ENCODE peak calls at places on chromosomes 11 and 22, in five cellular contexts. One of them, this sample, is unnamed.

GRCh38 chr11:12997168-12997567 is 11.9 kb upstream of the RASSF10 start:
- DNase-seq in osteocyte: no peak
- DNase-seq in heart right ventricle: no peak
- DNase-seq in GM23338: no peak
- DNase-seq in neural progenitor cell: no peak
- DNase-seq in this sample: no peak

GRCh38 chr11:44268073-44268806 is 41.7 kb downstream of the ALX4 start:
- DNase-seq in neural progenitor cell: no peak
- DNase-seq in osteocyte: no peak
- DNase-seq in heart right ventricle: no peak
- DNase-seq in GM23338: no peak
- DNase-seq in this sample: no peak

GRCh38 chr11:67673902-67674301 is 521 bp downstream of the ALDH3B2 start:
- DNase-seq in neural progenitor cell: no peak
- DNase-seq in GM23338: no peak
- DNase-seq in osteocyte: no peak
- DNase-seq in heart right ventricle: no peak
- DNase-seq in this sample: no peak

GRCh38 chr11:103441021-103441420 is 331.8 kb downstream of the DYNC2H1 start:
- DNase-seq in GM23338: peak; percentile 39
- DNase-seq in neural progenitor cell: no peak
- DNase-seq in osteocyte: no peak
- DNase-seq in heart right ventricle: no peak
- DNase-seq in this sample: no peak

GRCh38 chr11:62922189-62922589 is 1.0 kb upstream of the CHRM1 start:
- DNase-seq in heart right ventricle: no peak
- DNase-seq in neural progenitor cell: no peak
- DNase-seq in GM23338: no peak
- DNase-seq in osteocyte: no peak
- DNase-seq in this sample: no peak

GRCh38 chr11:114183041-114183511 is 113.1 kb upstream of the NNMT start:
- DNase-seq in heart right ventricle: no peak
- DNase-seq in neural progenitor cell: no peak
- DNase-seq in osteocyte: no peak
- DNase-seq in GM23338: no peak
- DNase-seq in this sample: no peak

GRCh38 chr22:35592418-35592967 is 24.6 kb downstream of the MB start:
- DNase-seq in GM23338: no peak
- DNase-seq in heart right ventricle: no peak
- DNase-seq in neural progenitor cell: no peak
- DNase-seq in osteocyte: no peak
- DNase-seq in this sample: peak; percentile 71

GRCh38 chr11:134485316-134485715 is 73.3 kb upstream of the B3GAT1 start:
- DNase-seq in osteocyte: no peak
- DNase-seq in heart right ventricle: no peak
- DNase-seq in GM23338: no peak
- DNase-seq in neural progenitor cell: no peak
- DNase-seq in this sample: no peak

GRCh38 chr11:100576044-100577021 is 110.8 kb upstream of the ARHGAP42 start:
- DNase-seq in heart right ventricle: peak; percentile 22
- DNase-seq in osteocyte: no peak
- DNase-seq in neural progenitor cell: peak; percentile 64
- DNase-seq in GM23338: peak; percentile 76
- DNase-seq in this sample: no peak

GRCh38 chr11:65376138-65376713 is 6.2 kb downstream of the SLC25A45 start:
- DNase-seq in heart right ventricle: no peak
- DNase-seq in osteocyte: no peak
- DNase-seq in GM23338: no peak
- DNase-seq in neural progenitor cell: no peak
- DNase-seq in this sample: no peak

GRCh38 chr11:129368889-129369672 is 6.6 kb upstream of the BARX2 start:
- DNase-seq in osteocyte: no peak
- DNase-seq in heart right ventricle: no peak
- DNase-seq in GM23338: no peak
- DNase-seq in neural progenitor cell: no peak
- DNase-seq in this sample: no peak

GRCh38 chr22:19663286-19663815 is 51.0 kb upstream of the SEPTIN5 start:
- DNase-seq in heart right ventricle: peak; percentile 69
- DNase-seq in GM23338: no peak
- DNase-seq in osteocyte: peak; percentile 92
- DNase-seq in neural progenitor cell: no peak
- DNase-seq in this sample: no peak

GRCh38 chr22:41873391-41873790 is 40.5 kb downstream of the SREBF2 start:
- DNase-seq in heart right ventricle: no peak
- DNase-seq in GM23338: no peak
- DNase-seq in neural progenitor cell: no peak
- DNase-seq in osteocyte: no peak
- DNase-seq in this sample: no peak

This sample was measured in left lung.